ENCODE peak calls at places on chromosomes 12 and 14, in six cellular contexts. One of them, this sample, is unnamed.

GRCh38 chr14:73757381-73757780 is 43.2 kb upstream of the PNMA1 start:
- DNase-seq in PC-9: no peak
- DNase-seq in neuronal stem cell: no peak
- DNase-seq in CD4-positive, CD25-positive, alpha-beta regulatory T cell: no peak
- DNase-seq in left ventricle myocardium inferior: no peak
- DNase-seq in foreskin fibroblast: no peak
- DNase-seq in this sample: no peak

GRCh38 chr12:103657331-103657730 is 70.3 kb downstream of the STAB2 start:
- DNase-seq in neuronal stem cell: no peak
- DNase-seq in foreskin fibroblast: no peak
- DNase-seq in CD4-positive, CD25-positive, alpha-beta regulatory T cell: no peak
- DNase-seq in PC-9: no peak
- DNase-seq in left ventricle myocardium inferior: no peak
- DNase-seq in this sample: no peak

GRCh38 chr12:3473844-3474243 is 17.2 kb upstream of the PRMT8 start:
- DNase-seq in neuronal stem cell: no peak
- DNase-seq in left ventricle myocardium inferior: no peak
- DNase-seq in CD4-positive, CD25-positive, alpha-beta regulatory T cell: no peak
- DNase-seq in PC-9: no peak
- DNase-seq in foreskin fibroblast: no peak
- DNase-seq in this sample: no peak

GRCh38 chr12:109188108-109188712 is 71.8 kb downstream of the ACACB start:
- DNase-seq in neuronal stem cell: no peak
- DNase-seq in PC-9: no peak
- DNase-seq in CD4-positive, CD25-positive, alpha-beta regulatory T cell: no peak
- DNase-seq in foreskin fibroblast: no peak
- DNase-seq in left ventricle myocardium inferior: no peak
- DNase-seq in this sample: no peak

GRCh38 chr12:123983822-123984485 is 10.9 kb downstream of the ZNF664 start:
- DNase-seq in PC-9: peak
- DNase-seq in neuronal stem cell: peak
- DNase-seq in foreskin fibroblast: peak
- DNase-seq in CD4-positive, CD25-positive, alpha-beta regulatory T cell: peak
- DNase-seq in left ventricle myocardium inferior: no peak
- DNase-seq in this sample: peak

GRCh38 chr12:113467514-113468364 is 3.9 kb downstream of the LHX5 start:
- DNase-seq in CD4-positive, CD25-positive, alpha-beta regulatory T cell: no peak
- DNase-seq in PC-9: no peak
- DNase-seq in foreskin fibroblast: no peak
- DNase-seq in left ventricle myocardium inferior: no peak
- DNase-seq in neuronal stem cell: no peak
- DNase-seq in this sample: no peak

GRCh38 chr14:105475269-105475915 is 771 bp downstream of the CRIP2 start:
- DNase-seq in foreskin fibroblast: no peak
- DNase-seq in PC-9: no peak
- DNase-seq in CD4-positive, CD25-positive, alpha-beta regulatory T cell: no peak
- DNase-seq in left ventricle myocardium inferior: no peak
- DNase-seq in neuronal stem cell: no peak
- DNase-seq in this sample: no peak

GRCh38 chr14:34498684-34499412 is 36.8 kb upstream of the SPTSSA start:
- DNase-seq in left ventricle myocardium inferior: no peak
- DNase-seq in neuronal stem cell: no peak
- DNase-seq in foreskin fibroblast: no peak
- DNase-seq in CD4-positive, CD25-positive, alpha-beta regulatory T cell: no peak
- DNase-seq in PC-9: peak
- DNase-seq in this sample: no peak

GRCh38 chr12:9378430-9378835 is 170.2 kb upstream of the PZP start:
- DNase-seq in foreskin fibroblast: no peak
- DNase-seq in neuronal stem cell: no peak
- DNase-seq in PC-9: no peak
- DNase-seq in CD4-positive, CD25-positive, alpha-beta regulatory T cell: no peak
- DNase-seq in left ventricle myocardium inferior: no peak
- DNase-seq in this sample: no peak

GRCh38 chr12:121958521-121959240 is 40.3 kb downstream of the CFAP251 start:
- DNase-seq in foreskin fibroblast: peak
- DNase-seq in CD4-positive, CD25-positive, alpha-beta regulatory T cell: no peak
- DNase-seq in neuronal stem cell: no peak
- DNase-seq in PC-9: no peak
- DNase-seq in left ventricle myocardium inferior: no peak
- DNase-seq in this sample: no peak

GRCh38 chr14:73058923-73059311 is 583 bp downstream of the RBM25 start:
- DNase-seq in CD4-positive, CD25-positive, alpha-beta regulatory T cell: no peak
- DNase-seq in PC-9: no peak
- DNase-seq in left ventricle myocardium inferior: peak
- DNase-seq in neuronal stem cell: no peak
- DNase-seq in foreskin fibroblast: no peak
- DNase-seq in this sample: no peak

GRCh38 chr12:106049546-106049945 is 89.2 kb downstream of the NUAK1 start:
- DNase-seq in left ventricle myocardium inferior: no peak
- DNase-seq in PC-9: no peak
- DNase-seq in CD4-positive, CD25-positive, alpha-beta regulatory T cell: no peak
- DNase-seq in foreskin fibroblast: no peak
- DNase-seq in neuronal stem cell: no peak
- DNase-seq in this sample: no peak

GRCh38 chr12:116916714-116917114 is 6.0 kb downstream of the FBXW8 start:
- DNase-seq in foreskin fibroblast: peak
- DNase-seq in neuronal stem cell: no peak
- DNase-seq in PC-9: peak
- DNase-seq in left ventricle myocardium inferior: no peak
- DNase-seq in CD4-positive, CD25-positive, alpha-beta regulatory T cell: no peak
- DNase-seq in this sample: peak

GRCh38 chr14:45246151-45246550 is 6.9 kb downstream of the MIS18BP1 start:
- DNase-seq in PC-9: no peak
- DNase-seq in foreskin fibroblast: no peak
- DNase-seq in left ventricle myocardium inferior: no peak
- DNase-seq in neuronal stem cell: no peak
- DNase-seq in CD4-positive, CD25-positive, alpha-beta regulatory T cell: no peak
- DNase-seq in this sample: no peak

GRCh38 chr14:96095581-96096476 is 56.7 kb downstream of the C14orf132 start:
- DNase-seq in CD4-positive, CD25-positive, alpha-beta regulatory T cell: no peak
- DNase-seq in PC-9: peak
- DNase-seq in foreskin fibroblast: peak
- DNase-seq in left ventricle myocardium inferior: no peak
- DNase-seq in neuronal stem cell: no peak
- DNase-seq in this sample: no peak

GRCh38 chr12:76065917-76066316 is 18.6 kb downstream of the NAP1L1 start:
- DNase-seq in CD4-positive, CD25-positive, alpha-beta regulatory T cell: no peak
- DNase-seq in left ventricle myocardium inferior: no peak
- DNase-seq in neuronal stem cell: no peak
- DNase-seq in foreskin fibroblast: no peak
- DNase-seq in PC-9: no peak
- DNase-seq in this sample: no peak

GRCh38 chr14:77151245-77151644 is 9.7 kb upstream of the ZDHHC22 start:
- DNase-seq in CD4-positive, CD25-positive, alpha-beta regulatory T cell: no peak
- DNase-seq in PC-9: no peak
- DNase-seq in neuronal stem cell: peak
- DNase-seq in foreskin fibroblast: no peak
- DNase-seq in left ventricle myocardium inferior: no peak
- DNase-seq in this sample: no peak

GRCh38 chr12:99135376-99135775 is 490.3 kb downstream of the APAF1 start:
- DNase-seq in foreskin fibroblast: no peak
- DNase-seq in left ventricle myocardium inferior: no peak
- DNase-seq in PC-9: no peak
- DNase-seq in neuronal stem cell: no peak
- DNase-seq in CD4-positive, CD25-positive, alpha-beta regulatory T cell: no peak
- DNase-seq in this sample: no peak

GRCh38 chr14:61277232-61277631 is 3.9 kb downstream of the TMEM30B start:
- DNase-seq in CD4-positive, CD25-positive, alpha-beta regulatory T cell: no peak
- DNase-seq in PC-9: no peak
- DNase-seq in foreskin fibroblast: no peak
- DNase-seq in left ventricle myocardium inferior: no peak
- DNase-seq in neuronal stem cell: no peak
- DNase-seq in this sample: no peak

GRCh38 chr14:71056168-71056567 is 148.9 kb downstream of the PCNX1 start:
- DNase-seq in left ventricle myocardium inferior: no peak
- DNase-seq in CD4-positive, CD25-positive, alpha-beta regulatory T cell: no peak
- DNase-seq in foreskin fibroblast: no peak
- DNase-seq in neuronal stem cell: no peak
- DNase-seq in PC-9: no peak
- DNase-seq in this sample: no peak

GRCh38 chr14:29749327-29749726 is 178.3 kb downstream of the PRKD1 start:
- DNase-seq in neuronal stem cell: no peak
- DNase-seq in CD4-positive, CD25-positive, alpha-beta regulatory T cell: no peak
- DNase-seq in left ventricle myocardium inferior: no peak
- DNase-seq in PC-9: no peak
- DNase-seq in foreskin fibroblast: peak
- DNase-seq in this sample: no peak

GRCh38 chr14:54105898-54106297 is 149.3 kb upstream of the BMP4 start:
- DNase-seq in PC-9: peak
- DNase-seq in neuronal stem cell: no peak
- DNase-seq in foreskin fibroblast: no peak
- DNase-seq in left ventricle myocardium inferior: no peak
- DNase-seq in CD4-positive, CD25-positive, alpha-beta regulatory T cell: no peak
- DNase-seq in this sample: no peak

GRCh38 chr14:50045039-50045711 is 71.2 kb downstream of the VCPKMT start:
- DNase-seq in PC-9: peak
- DNase-seq in left ventricle myocardium inferior: peak
- DNase-seq in CD4-positive, CD25-positive, alpha-beta regulatory T cell: peak
- DNase-seq in neuronal stem cell: no peak
- DNase-seq in foreskin fibroblast: peak
- DNase-seq in this sample: peak

GRCh38 chr12:58420496-58420895 is 479.1 kb downstream of the ATP23 start:
- DNase-seq in neuronal stem cell: no peak
- DNase-seq in CD4-positive, CD25-positive, alpha-beta regulatory T cell: no peak
- DNase-seq in left ventricle myocardium inferior: no peak
- DNase-seq in foreskin fibroblast: peak
- DNase-seq in PC-9: peak
- DNase-seq in this sample: no peak

GRCh38 chr12:32603071-32603470 is 76.0 kb upstream of the DNM1L start:
- DNase-seq in foreskin fibroblast: no peak
- DNase-seq in PC-9: no peak
- DNase-seq in CD4-positive, CD25-positive, alpha-beta regulatory T cell: no peak
- DNase-seq in left ventricle myocardium inferior: no peak
- DNase-seq in neuronal stem cell: no peak
- DNase-seq in this sample: no peak

GRCh38 chr14:53048631-53049030 is 97.8 kb upstream of the FERMT2 start:
- DNase-seq in foreskin fibroblast: no peak
- DNase-seq in left ventricle myocardium inferior: no peak
- DNase-seq in PC-9: no peak
- DNase-seq in neuronal stem cell: no peak
- DNase-seq in CD4-positive, CD25-positive, alpha-beta regulatory T cell: no peak
- DNase-seq in this sample: no peak

GRCh38 chr14:61675291-61675690 is 20.0 kb upstream of the HIF1A start:
- DNase-seq in neuronal stem cell: no peak
- DNase-seq in PC-9: no peak
- DNase-seq in CD4-positive, CD25-positive, alpha-beta regulatory T cell: no peak
- DNase-seq in left ventricle myocardium inferior: no peak
- DNase-seq in foreskin fibroblast: no peak
- DNase-seq in this sample: no peak

GRCh38 chr14:64722842-64723447 is 18.7 kb downstream of the PLEKHG3 start:
- DNase-seq in left ventricle myocardium inferior: no peak
- DNase-seq in foreskin fibroblast: no peak
- DNase-seq in PC-9: no peak
- DNase-seq in neuronal stem cell: no peak
- DNase-seq in CD4-positive, CD25-positive, alpha-beta regulatory T cell: peak
- DNase-seq in this sample: no peak

GRCh38 chr14:64720190-64720589 is 16.0 kb downstream of the PLEKHG3 start:
- DNase-seq in CD4-positive, CD25-positive, alpha-beta regulatory T cell: no peak
- DNase-seq in foreskin fibroblast: peak
- DNase-seq in left ventricle myocardium inferior: no peak
- DNase-seq in neuronal stem cell: no peak
- DNase-seq in PC-9: peak
- DNase-seq in this sample: no peak

GRCh38 chr14:64723691-64724577 is 19.7 kb downstream of the PLEKHG3 start:
- DNase-seq in foreskin fibroblast: no peak
- DNase-seq in left ventricle myocardium inferior: peak
- DNase-seq in CD4-positive, CD25-positive, alpha-beta regulatory T cell: no peak
- DNase-seq in neuronal stem cell: no peak
- DNase-seq in PC-9: no peak
- DNase-seq in this sample: no peak

GRCh38 chr14:64721391-64721791 is 17.2 kb downstream of the PLEKHG3 start:
- DNase-seq in left ventricle myocardium inferior: no peak
- DNase-seq in foreskin fibroblast: peak
- DNase-seq in PC-9: no peak
- DNase-seq in CD4-positive, CD25-positive, alpha-beta regulatory T cell: no peak
- DNase-seq in neuronal stem cell: no peak
- DNase-seq in this sample: no peak

GRCh38 chr14:64721899-64722298 is 17.7 kb downstream of the PLEKHG3 start:
- DNase-seq in left ventricle myocardium inferior: no peak
- DNase-seq in neuronal stem cell: no peak
- DNase-seq in CD4-positive, CD25-positive, alpha-beta regulatory T cell: no peak
- DNase-seq in foreskin fibroblast: no peak
- DNase-seq in PC-9: no peak
- DNase-seq in this sample: no peak
- H3K4me3 ChIP-seq in left ventricle myocardium inferior: peak
- H3K4me3 ChIP-seq in neuronal stem cell: no peak
- H3K4me3 ChIP-seq in CD4-positive, CD25-positive, alpha-beta regulatory T cell: no peak
- H3K4me3 ChIP-seq in foreskin fibroblast: no peak
- H3K4me3 ChIP-seq in PC-9: no peak
- H3K4me3 ChIP-seq in this sample: no peak

DNA sequence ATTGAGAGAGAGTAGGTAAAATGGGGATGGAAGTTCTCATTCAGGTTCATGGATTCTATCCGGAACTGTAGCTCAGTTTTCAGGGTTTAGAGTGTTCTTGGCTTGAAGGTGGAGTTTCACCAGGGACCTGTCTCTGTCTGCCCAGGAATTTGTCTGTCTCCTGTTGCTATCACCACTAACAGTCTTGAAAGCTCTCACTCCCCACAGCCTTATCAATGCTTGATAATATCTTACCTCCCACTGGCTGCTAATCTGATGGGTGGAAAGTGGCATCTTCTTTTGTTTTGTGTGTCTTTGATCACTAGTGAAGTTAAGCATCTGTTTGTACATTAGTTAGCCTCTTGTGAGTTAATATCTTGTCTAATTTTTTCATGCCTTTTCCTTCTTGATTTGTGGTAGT is 60.3 kb upstream of the TSPAN11 start:
- DNase-seq in foreskin fibroblast: no peak
- DNase-seq in CD4-positive, CD25-positive, alpha-beta regulatory T cell: no peak
- DNase-seq in neuronal stem cell: no peak
- DNase-seq in left ventricle myocardium inferior: no peak
- DNase-seq in PC-9: no peak
- DNase-seq in this sample: no peak
- H3K4me3 ChIP-seq in foreskin fibroblast: no peak
- H3K4me3 ChIP-seq in CD4-positive, CD25-positive, alpha-beta regulatory T cell: no peak
- H3K4me3 ChIP-seq in neuronal stem cell: no peak
- H3K4me3 ChIP-seq in left ventricle myocardium inferior: no peak
- H3K4me3 ChIP-seq in PC-9: no peak
- H3K4me3 ChIP-seq in this sample: no peak

GRCh38 chr14:68968721-68969120 is 10.4 kb downstream of the ACTN1 start:
- DNase-seq in neuronal stem cell: no peak
- DNase-seq in foreskin fibroblast: no peak
- DNase-seq in PC-9: no peak
- DNase-seq in CD4-positive, CD25-positive, alpha-beta regulatory T cell: no peak
- DNase-seq in left ventricle myocardium inferior: no peak
- DNase-seq in this sample: no peak
- H3K4me3 ChIP-seq in neuronal stem cell: no peak
- H3K4me3 ChIP-seq in foreskin fibroblast: no peak
- H3K4me3 ChIP-seq in PC-9: no peak
- H3K4me3 ChIP-seq in CD4-positive, CD25-positive, alpha-beta regulatory T cell: peak
- H3K4me3 ChIP-seq in left ventricle myocardium inferior: no peak
- H3K4me3 ChIP-seq in this sample: peak

DNA sequence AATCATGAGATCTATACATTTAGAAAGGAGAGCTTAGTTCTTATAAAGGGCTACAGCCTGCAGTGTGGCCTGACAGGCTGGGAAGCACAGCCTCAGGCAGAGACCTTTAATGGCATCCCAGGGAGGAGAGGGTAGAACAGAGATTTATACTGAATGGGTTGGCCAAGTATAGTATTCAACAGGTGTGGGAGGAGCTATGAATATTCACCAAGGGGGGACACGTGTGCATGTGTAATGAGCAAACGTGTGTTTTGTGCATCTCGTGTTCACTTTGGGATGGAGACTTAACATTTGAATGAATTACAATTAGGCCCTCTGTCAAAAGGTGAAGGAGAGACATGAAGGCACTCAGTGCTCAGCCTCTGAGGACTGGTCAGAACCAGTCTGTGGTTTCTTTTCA is 5.2 kb downstream of the TDP1 start:
- DNase-seq in CD4-positive, CD25-positive, alpha-beta regulatory T cell: no peak
- DNase-seq in PC-9: no peak
- DNase-seq in neuronal stem cell: no peak
- DNase-seq in foreskin fibroblast: no peak
- DNase-seq in left ventricle myocardium inferior: no peak
- DNase-seq in this sample: no peak
- H3K4me3 ChIP-seq in CD4-positive, CD25-positive, alpha-beta regulatory T cell: peak
- H3K4me3 ChIP-seq in PC-9: no peak
- H3K4me3 ChIP-seq in neuronal stem cell: no peak
- H3K4me3 ChIP-seq in foreskin fibroblast: no peak
- H3K4me3 ChIP-seq in left ventricle myocardium inferior: no peak
- H3K4me3 ChIP-seq in this sample: no peak